ENCODE peak calls at places on chromosome 16, in ten cellular contexts. T is activated CD4-positive, alpha-beta T cell treated with anti-CD3 and anti-CD28 coated beads for 36 hours; V is OCI-M1; A is EH; P is NCI-H1105; Y is GM04504; I is GM19239; Q is fibroblast of lung; O is stimulated activated CD4-positive, alpha-beta T cell treated with anti-CD3 and anti-CD28 coated beads, Interleukin-1b, Interleukin-23, amount 100 ng/mL, for 1 hour; X is activated CD4-positive, CD25-positive, alpha-beta regulatory T cell. K is an unnamed sample.

GRCh38 chr16:58127033-58127556 is 2.1 kb downstream of the CFAP20 start:
- DNase-seq in Q (peak), V (peak), T (peak), X (no peak), A (peak), P (no peak), I (no peak), Y (peak), O (no peak), K (peak)

GRCh38 chr16:31429314-31429713 is 1.2 kb upstream of the COX6A2 start:
- DNase-seq in O (no peak), T (no peak), Q (no peak), Y (no peak), V (no peak), P (no peak), I (no peak), X (no peak), A (no peak), K (no peak)

GRCh38 chr16:1379863-1380174 is 28.1 kb downstream of the GNPTG start:
- DNase-seq in O (no peak), V (no peak), Q (no peak), A (no peak), X (no peak), T (no peak), I (no peak), P (no peak), Y (no peak), K (no peak)

GRCh38 chr16:55116165-55116894 is 185.7 kb downstream of the IRX5 start:
- DNase-seq in P (no peak), T (no peak), A (peak), Q (peak), O (no peak), V (no peak), Y (peak), X (no peak), I (no peak), K (no peak)

GRCh38 chr16:726438-727290 is at the start of the genes CCDC78 and HAGHL:
- DNase-seq in I (peak), O (peak), A (peak), X (peak), Q (peak), Y (no peak), T (peak), V (peak), P (no peak), K (peak)

GRCh38 chr16:68972720-68973119 is 129.4 kb downstream of the TANGO6 start:
- DNase-seq in V (peak), X (no peak), Y (no peak), A (peak), O (no peak), I (no peak), T (no peak), P (no peak), Q (peak), K (no peak)

GRCh38 chr16:57893559-57894389 is 77.2 kb downstream of the CNGB1 start:
- DNase-seq in I (no peak), X (no peak), Q (peak), O (no peak), P (no peak), Y (no peak), V (peak), A (peak), T (no peak), K (no peak)

GRCh38 chr16:47158991-47159390 is 15.2 kb upstream of the NETO2 start:
- DNase-seq in Q (no peak), V (no peak), O (no peak), P (no peak), T (no peak), X (no peak), Y (no peak), A (no peak), I (no peak), K (no peak)

GRCh38 chr16:70437017-70437581 is 1.8 kb downstream of the ST3GAL2 start:
- DNase-seq in Q (peak), O (no peak), V (peak), P (no peak), Y (peak), A (peak), X (no peak), T (peak), I (no peak), K (no peak)

GRCh38 chr16:89359296-89360147 is 130.8 kb downstream of the ANKRD11 start:
- DNase-seq in Y (no peak), X (no peak), O (no peak), P (no peak), A (no peak), T (no peak), V (no peak), I (no peak), Q (peak), K (no peak)

GRCh38 chr16:87067890-87068289 is 249.3 kb downstream of the C16orf95 start:
- DNase-seq in P (no peak), I (no peak), X (no peak), T (no peak), Y (no peak), V (no peak), A (no peak), O (no peak), Q (no peak), K (no peak)

GRCh38 chr16:79008036-79008868 is 592.3 kb downstream of the MAF start:
- DNase-seq in I (no peak), V (peak), Y (no peak), O (no peak), A (no peak), Q (no peak), X (no peak), P (no peak), T (peak), K (no peak)

GRCh38 chr16:10210979-10211378 is 28.8 kb upstream of the GRIN2A start:
- DNase-seq in I (no peak), T (no peak), Q (no peak), A (no peak), X (no peak), P (no peak), O (no peak), V (no peak), Y (no peak), K (no peak)

GRCh38 chr16:2034695-2035430 is 8.2 kb downstream of the NHERF2 start:
- DNase-seq in I (no peak), O (no peak), P (no peak), Q (no peak), T (no peak), Y (no peak), X (no peak), V (no peak), A (peak), K (no peak)

GRCh38 chr16:57688487-57688986 is 6.1 kb upstream of the DRC7 start:
- DNase-seq in Y (no peak), I (no peak), P (no peak), Q (no peak), A (no peak), X (no peak), O (no peak), T (no peak), V (no peak), K (no peak)

GRCh38 chr16:3036726-3037315 is at the start of gene BICDL2:
- DNase-seq in I (no peak), V (no peak), O (no peak), P (no peak), T (no peak), Y (no peak), Q (no peak), X (no peak), A (no peak), K (no peak)

GRCh38 chr16:83933885-83934683 is 19.0 kb upstream of the OSGIN1 start:
- DNase-seq in T (no peak), Q (peak), X (no peak), Y (no peak), A (no peak), I (no peak), V (no peak), P (no peak), O (no peak), K (no peak)

GRCh38 chr16:23408242-23409201 is 44.5 kb downstream of the COG7 start:
- DNase-seq in I (no peak), O (no peak), Y (peak), P (peak), Q (peak), A (peak), V (no peak), X (no peak), T (no peak), K (no peak)

GRCh38 chr16:46730126-46730525 is 18.0 kb downstream of the MYLK3 start:
- DNase-seq in P (no peak), I (no peak), V (no peak), X (no peak), T (no peak), Y (no peak), A (no peak), Q (no peak), O (no peak), K (no peak)

GRCh38 chr16:13101828-13102227 is 200.4 kb downstream of the SHISA9 start:
- DNase-seq in Q (no peak), O (no peak), V (no peak), I (no peak), P (no peak), Y (no peak), T (no peak), X (no peak), A (no peak), K (no peak)

GRCh38 chr16:56657555-56658430 is at the start of gene MT1F:
- DNase-seq in I (peak), V (peak), P (peak), Q (peak), T (peak), X (peak), A (peak), Y (no peak), O (peak), K (peak)

GRCh38 chr16:8108991-8109509 is 481.3 kb downstream of the TMEM114 start:
- DNase-seq in P (no peak), I (no peak), Q (no peak), A (no peak), Y (no peak), O (no peak), V (no peak), X (no peak), T (no peak), K (no peak)

K was measured in immature natural killer cell.